ENCODE peak calls at places on chromosomes 5 and 9, in nine cellular contexts. S is vagina, F is Peyer's patch, A is stomach, T is ovary, M is HCT116, K is heart left ventricle, J is sigmoid colon, U is uterus. G is an unnamed sample.

GRCh38 chr9:2502760-2503159 is 118.8 kb upstream of the VLDLR start:
- DNase-seq in M (no peak), U (no peak), J (no peak), T (no peak), S (no peak), A (no peak), F (no peak), K (no peak), G (no peak)

GRCh38 chr5:169416583-169417196 is 115.8 kb upstream of the SLIT3 start:
- DNase-seq in T (no peak), A (no peak), M (no peak), S (no peak), J (no peak), K (peak; percentile 83), F (no peak), U (peak; percentile 58), G (peak; percentile 31)

GRCh38 chr9:3948826-3949578 is 350.9 kb downstream of the GLIS3 start:
- DNase-seq in S (no peak), T (no peak), U (no peak), K (no peak), M (no peak), A (no peak), F (no peak), J (no peak), G (no peak)

GRCh38 chr9:79630521-79631403 is 59.0 kb downstream of the TLE4 start:
- DNase-seq in U (no peak), K (no peak), S (no peak), M (no peak), J (no peak), A (no peak), F (no peak), T (no peak), G (no peak)

GRCh38 chr5:10374032-10374431 is 20.5 kb downstream of the MARCHF6 start:
- DNase-seq in S (no peak), T (no peak), A (no peak), K (no peak), J (no peak), M (no peak), F (no peak), U (no peak), G (no peak)

GRCh38 chr5:125501396-125501795 is 755.0 kb upstream of the ZNF608 start:
- DNase-seq in U (no peak), A (no peak), F (no peak), S (no peak), K (no peak), M (no peak), J (no peak), T (no peak), G (no peak)

GRCh38 chr9:17757816-17758215 is 178.9 kb downstream of the SH3GL2 start:
- DNase-seq in M (no peak), A (no peak), F (no peak), J (no peak), U (no peak), S (no peak), K (no peak), T (no peak), G (no peak)

GRCh38 chr9:20428976-20429375 is 193.3 kb downstream of the MLLT3 start:
- DNase-seq in K (no peak), U (no peak), T (no peak), J (no peak), F (no peak), S (no peak), M (no peak), A (no peak), G (no peak)

GRCh38 chr5:31106259-31106658 is 87.2 kb upstream of the CDH6 start:
- DNase-seq in K (no peak), M (no peak), U (no peak), A (no peak), S (no peak), J (no peak), F (no peak), T (no peak), G (no peak)

GRCh38 chr9:4371108-4371507 is 71.2 kb upstream of the GLIS3 start:
- DNase-seq in A (no peak), K (no peak), M (no peak), J (no peak), U (no peak), S (no peak), T (no peak), F (no peak), G (no peak)

GRCh38 chr9:129650680-129651235 is 8.8 kb upstream of the ASB6 start:
- DNase-seq in M (no peak), K (no peak), F (no peak), A (no peak), T (peak; percentile 12), U (no peak), J (no peak), S (no peak), G (no peak)

GRCh38 chr5:134420326-134420725 is 8.6 kb upstream of the CDKN2AIPNL start:
- DNase-seq in T (no peak), J (no peak), S (no peak), F (no peak), A (no peak), K (no peak), U (no peak), M (no peak), G (no peak)

GRCh38 chr9:94779693-94780290 is 53.3 kb downstream of the AOPEP start:
- DNase-seq in A (no peak), U (no peak), J (no peak), T (no peak), F (no peak), M (no peak), K (no peak), S (no peak), G (no peak)

GRCh38 chr9:33880562-33881089 is 63.7 kb downstream of the UBE2R2 start:
- DNase-seq in A (no peak), J (no peak), M (no peak), S (no peak), U (no peak), K (no peak), F (no peak), T (no peak), G (no peak)

GRCh38 chr5:89232139-89232603 is 349.2 kb upstream of the MEF2C start:
- DNase-seq in J (no peak), A (no peak), S (no peak), U (no peak), T (no peak), M (no peak), K (no peak), F (no peak), G (no peak)

DNA sequence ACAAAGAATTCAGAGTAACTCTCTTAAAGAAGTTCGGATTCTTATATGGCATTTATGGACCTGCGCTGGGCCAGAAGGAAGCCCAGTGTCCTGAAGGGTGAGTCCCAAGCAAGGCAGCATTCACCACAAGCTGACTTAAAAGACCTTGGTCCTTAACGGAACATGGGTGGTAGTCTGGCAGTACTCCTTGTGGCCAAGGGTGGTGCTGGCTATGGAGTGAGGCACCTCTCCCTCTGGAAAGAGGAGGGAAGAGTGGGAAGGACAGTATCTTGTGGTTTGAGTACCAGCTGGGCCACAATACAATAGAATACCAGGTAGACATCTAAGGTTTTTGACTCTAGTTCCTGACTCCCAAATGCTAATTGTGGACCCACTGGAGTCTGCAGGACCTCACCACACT is 425.7 kb upstream of the CYLC2 start:
- DNase-seq in S (no peak), K (no peak), F (no peak), J (no peak), T (no peak), U (no peak), M (no peak), A (no peak), G (no peak)
- TF ChIP-seq CTCF in S (no peak), K (no peak), F (no peak), J (no peak), T (no peak), U (no peak), M (no peak), A (no peak), G (no peak)

DNA sequence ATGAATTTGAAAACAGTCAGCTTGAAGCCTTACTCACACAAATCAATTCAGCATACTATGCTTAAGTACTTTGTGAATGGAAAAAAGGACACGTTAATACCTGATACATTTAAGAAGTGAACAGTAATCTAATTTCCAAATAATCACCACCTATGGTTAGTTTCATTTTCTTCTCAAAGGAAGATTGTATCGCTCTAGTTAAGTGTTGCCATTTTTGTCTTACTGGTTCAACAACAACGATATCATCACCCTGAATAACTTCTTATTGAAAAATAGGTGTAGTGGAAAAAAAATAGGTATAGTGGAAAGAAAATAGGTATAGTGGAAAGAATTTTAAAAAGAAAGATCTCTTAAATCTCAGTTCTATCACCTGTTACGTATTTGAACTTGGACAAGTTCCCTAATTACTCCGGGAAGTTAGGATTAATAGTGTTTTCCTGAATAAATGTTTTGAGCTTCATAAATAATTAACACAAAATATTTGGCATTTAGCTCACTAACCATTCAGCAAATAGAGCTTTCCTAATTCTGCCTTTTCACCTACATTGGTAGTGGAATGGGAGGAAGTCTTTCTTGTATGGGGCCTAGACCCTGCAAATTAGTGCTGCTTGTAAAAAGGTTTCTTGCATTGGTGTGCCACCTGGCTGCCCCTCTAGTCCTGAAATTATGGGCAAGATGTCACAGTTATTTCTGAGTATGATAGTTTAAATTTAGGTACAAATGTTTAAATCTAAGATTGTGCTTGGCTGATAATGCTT is 502.6 kb upstream of the NMUR2 start:
- DNase-seq in M (no peak), J (no peak), U (no peak), K (no peak), A (no peak), F (no peak), T (no peak), S (no peak), G (no peak)
- H3K9me3 ChIP-seq in M (peaks cover 4% of the 10 kb centered on the region), J (no peaks in the 10 kb centered on the region), U (no peaks in the 10 kb centered on the region), K (no peaks in the 10 kb centered on the region), A (no peaks in the 10 kb centered on the region), F (no peaks in the 10 kb centered on the region), T (no peaks in the 10 kb centered on the region), S (no peaks in the 10 kb centered on the region), G (no peaks in the 10 kb centered on the region)

GRCh38 chr5:73116506-73116905 is 3.9 kb upstream of the TMEM171 start:
- DNase-seq in J (no peak), M (no peak), F (no peak), S (no peak), T (no peak), K (no peak), A (no peak), U (no peak), G (no peak)

GRCh38 chr5:73117088-73117755 is 3.2 kb upstream of the TMEM171 start:
- DNase-seq in K (no peak), U (no peak), M (no peak), S (no peak), A (no peak), F (no peak), T (no peak), J (no peak), G (no peak)

GRCh38 chr5:73119492-73120157 is 750 bp upstream of the TMEM171 start:
- DNase-seq in S (no peak), M (no peak), T (no peak), K (no peak), F (no peak), J (no peak), A (peak; percentile 73), U (no peak), G (peak; percentile 42)

GRCh38 chr5:73120222-73121108 is at the start of gene TMEM171:
- DNase-seq in U (peak; percentile 15), K (no peak), J (no peak), S (no peak), F (no peak), T (peak; percentile 24), A (peak; percentile 82), M (peak; percentile 16), G (peak; percentile 78)

GRCh38 chr5:73118331-73119011 is 1.9 kb upstream of the TMEM171 start:
- DNase-seq in T (no peak), S (no peak), A (peak; percentile 44), M (no peak), K (no peak), F (no peak), U (no peak), J (no peak), G (peak; percentile 52)
- TF ChIP-seq POLR2A in T (no peak), S (no peak), A (no peak), M (no peak), K (no peak), F (no peak), U (no peak), J (no peak), G (no peak)

GRCh38 chr9:97487107-97487506 is 14.4 kb upstream of the TMOD1 start:
- DNase-seq in J (no peak), M (no peak), F (no peak), A (no peak), S (no peak), T (no peak), K (no peak), U (no peak), G (no peak)
- TF ChIP-seq CTCF in J (no peak), M (peak; percentile 62), F (no peak), A (no peak), S (no peak), T (no peak), K (peak; percentile 35), U (no peak), G (no peak)

G was measured in body of pancreas.